ENCODE peak calls at places on chromosomes 5 and 9, in six cellular contexts. Q is neuronal stem cell, R is IMR-90, H is H1, M is H9, Z is trophoblast cell. X is an unnamed sample.

GRCh38 chr5:50962934-50963646 is 296.7 kb downstream of the PARP8 start:
- DNase-seq in Z (peak), H (peak), Q (peak), M (peak), R (peak), X (peak)

GRCh38 chr9:107542401-107542800 is 52.8 kb upstream of the KLF4 start:
- DNase-seq in H (no peak), Q (no peak), Z (no peak), R (no peak), M (no peak), X (no peak)

GRCh38 chr9:135507104-135508035 is 6.9 kb downstream of the MRPS2 start:
- DNase-seq in Q (no peak), Z (no peak), H (no peak), M (peak), R (no peak), X (no peak)

GRCh38 chr5:23820764-23821471 is 313.5 kb downstream of the PRDM9 start:
- DNase-seq in H (no peak), Z (no peak), Q (no peak), R (peak), M (no peak), X (peak)

GRCh38 chr9:85723220-85723619 is 18.5 kb downstream of the AGTPBP1 start:
- DNase-seq in Q (no peak), M (peak), Z (no peak), H (peak), R (no peak), X (no peak)

GRCh38 chr9:136545065-136545965 is 533 bp downstream of the NOTCH1 start:
- DNase-seq in Q (no peak), H (no peak), Z (no peak), M (no peak), R (no peak), X (peak)

GRCh38 chr9:135023389-135023788 is 64.1 kb upstream of the OLFM1 start:
- DNase-seq in R (no peak), Q (no peak), M (no peak), H (no peak), Z (peak), X (no peak)

GRCh38 chr5:172544371-172545120 is 90.2 kb upstream of the SH3PXD2B start:
- DNase-seq in H (no peak), Q (no peak), R (no peak), M (no peak), Z (no peak), X (no peak)

GRCh38 chr9:31700252-31701045 is 684.0 kb upstream of the ACO1 start:
- DNase-seq in Z (no peak), R (no peak), H (no peak), Q (no peak), M (no peak), X (no peak)

GRCh38 chr5:151924564-151925395 is at the start of gene GLRA1:
- DNase-seq in M (peak), R (peak), Q (peak), H (peak), Z (peak), X (peak)

GRCh38 chr9:121952611-121953010 is 140.5 kb downstream of the TTLL11 start:
- DNase-seq in R (no peak), M (no peak), Q (no peak), Z (no peak), H (no peak), X (no peak)
- H3K14ac ChIP-seq in R (peak), M (no peak), Q (no peak), Z (no peak), H (no peak), X (no peak)

DNA sequence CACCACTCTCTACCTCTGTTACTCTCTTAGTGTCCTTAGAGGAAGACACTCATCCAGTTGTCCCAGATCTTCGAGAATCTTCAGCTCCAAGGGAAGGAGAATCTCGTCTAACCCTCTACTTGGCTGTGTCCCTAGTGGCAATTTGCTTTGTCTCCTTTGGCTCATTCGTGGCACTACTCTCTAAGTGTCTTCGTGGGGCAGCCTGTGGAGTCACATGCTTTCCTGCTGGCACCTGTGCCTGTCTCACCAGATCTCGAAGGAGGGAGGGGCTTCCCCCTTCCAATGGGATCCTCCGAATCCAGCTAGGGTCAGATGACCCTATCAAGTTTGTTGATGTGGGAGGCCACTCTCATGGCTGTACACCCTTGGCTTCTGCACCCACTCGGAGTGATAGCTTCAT is 1.8 kb upstream of the PCDHGC5 start:
- DNase-seq in Q (no peak), R (no peak), M (no peak), H (no peak), Z (no peak), X (no peak)
- H3K14ac ChIP-seq in Q (peak), R (no peak), M (no peak), H (no peak), Z (no peak), X (no peak)

DNA sequence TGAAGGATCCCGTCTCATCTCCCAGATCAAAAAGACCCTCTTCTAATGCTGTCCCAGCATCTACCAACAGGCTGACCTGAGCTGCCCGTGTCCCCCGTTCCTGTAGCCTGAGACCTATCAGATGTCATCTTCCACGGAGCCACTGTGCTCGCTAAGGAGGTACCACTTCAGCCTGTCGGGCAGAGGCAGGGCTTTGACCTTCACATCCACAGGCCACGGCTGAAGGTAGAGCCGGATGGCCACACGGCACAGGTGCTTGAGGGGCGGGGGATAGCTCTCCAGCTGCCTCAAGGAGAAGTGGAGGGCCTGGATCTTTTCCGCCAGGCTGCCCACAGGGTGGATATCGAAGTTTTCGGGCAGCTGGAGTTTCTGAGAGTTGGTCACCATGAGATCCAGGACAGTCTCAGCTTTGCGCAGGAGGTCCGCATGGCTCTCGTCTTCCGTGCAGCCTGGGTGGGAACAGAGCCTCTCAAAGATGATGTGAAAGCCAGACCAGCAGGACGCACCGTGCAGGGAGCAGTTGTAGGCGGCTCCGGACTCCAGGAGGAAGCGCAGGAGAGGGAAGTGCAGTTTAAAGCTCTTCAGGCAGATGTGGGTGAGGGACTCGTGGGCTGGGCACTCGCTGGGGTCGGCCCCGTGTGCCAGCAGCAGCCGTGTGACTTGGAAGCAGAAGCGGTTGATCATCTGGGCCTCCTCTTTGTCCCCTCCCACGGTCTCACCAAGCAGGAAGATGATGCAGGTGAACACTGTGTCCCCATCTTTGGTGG is 4.1 kb downstream of the ASB6 start:
- DNase-seq in H (no peak), M (no peak), Z (no peak), Q (no peak), R (no peak), X (no peak)
- H3K14ac ChIP-seq in H (no peak), M (no peak), Z (no peak), Q (no peak), R (no peak), X (no peak)

GRCh38 chr5:66232701-66233100 is 88.6 kb downstream of the SREK1 start:
- DNase-seq in M (peak), R (peak), Q (no peak), H (no peak), Z (no peak), X (peak)
- H3K14ac ChIP-seq in M (no peak), R (no peak), Q (no peak), H (no peak), Z (no peak), X (no peak)